ENCODE peak calls at places on chromosomes 4 and X, in ten cellular contexts. U is hepatocyte, F is MM.1S, W is Karpas-422, N is GM23338, C is OCI-LY7, S is GM23248, P is PC-9, L is HCT116, J is SK-N-SH. R is an unnamed sample.

GRCh38 chr4:185752881-185753280 is 59.1 kb downstream of the SORBS2 start:
- DNase-seq in U (no peak), F (no peak), W (no peak), N (no peak), C (no peak), S (no peak), P (no peak), L (no peak), J (no peak), R (no peak)

GRCh38 chr4:125368684-125369083 is 53.9 kb downstream of the FAT4 start:
- DNase-seq in U (peak; percentile 23), F (no peak), W (no peak), N (no peak), C (no peak), S (peak; percentile 72), P (no peak), L (no peak), J (no peak), R (peak; percentile 66)

GRCh38 chrX:48917139-48917980 is 1.5 kb downstream of the PIM2 start:
- DNase-seq in U (peak; percentile 93), F (peak; percentile 86), W (peak; percentile 95), N (peak; percentile 89), C (peak; percentile 92), S (peak; percentile 88), P (peak; percentile 70), L (peak; percentile 74), J (peak; percentile 94), R (peak; percentile 93)

GRCh38 chrX:75603833-75604232 is 81.0 kb upstream of the ZDHHC15 start:
- DNase-seq in U (peak; percentile 45), F (peak; percentile 52), W (peak; percentile 77), N (peak; percentile 56), C (peak; percentile 43), S (peak; percentile 40), P (no peak), L (no peak), J (peak; percentile 42), R (peak; percentile 43)

GRCh38 chrX:15947648-15948317 is 93.2 kb upstream of the AP1S2 start:
- DNase-seq in U (peak; percentile 27), F (no peak), W (no peak), N (peak; percentile 67), C (no peak), S (peak; percentile 68), P (no peak), L (no peak), J (no peak), R (peak; percentile 64)

GRCh38 chrX:95721011-95721410 is 963.6 kb upstream of the DIAPH2 start:
- DNase-seq in U (no peak), F (peak; percentile 66), W (no peak), N (no peak), C (no peak), S (no peak), P (no peak), L (no peak), J (no peak), R (no peak)

GRCh38 chr4:41533685-41534084 is 4.3 kb upstream of the LIMCH1 start:
- DNase-seq in U (no peak), F (no peak), W (no peak), N (no peak), C (no peak), S (no peak), P (peak; percentile 84), L (no peak), J (no peak), R (no peak)

GRCh38 chrX:14073561-14073960 is 43.9 kb upstream of the GEMIN8 start:
- DNase-seq in U (no peak), F (no peak), W (no peak), N (no peak), C (no peak), S (peak; percentile 28), P (no peak), L (no peak), J (no peak), R (no peak)

GRCh38 chr4:22986262-22986661 is 293.5 kb downstream of the GBA3 start:
- DNase-seq in U (no peak), F (no peak), W (no peak), N (no peak), C (no peak), S (no peak), P (no peak), L (no peak), J (no peak), R (peak; percentile 41)

GRCh38 chr4:137367608-137368007 is 164.7 kb downstream of the PCDH18 start:
- DNase-seq in U (no peak), F (no peak), W (no peak), N (no peak), C (no peak), S (peak; percentile 81), P (no peak), L (no peak), J (no peak), R (peak; percentile 29)

GRCh38 chr4:39812500-39812899 is 114.6 kb downstream of the UBE2K start:
- DNase-seq in U (no peak), F (no peak), W (no peak), N (no peak), C (no peak), S (peak; percentile 30), P (no peak), L (no peak), J (no peak), R (no peak)

DNA sequence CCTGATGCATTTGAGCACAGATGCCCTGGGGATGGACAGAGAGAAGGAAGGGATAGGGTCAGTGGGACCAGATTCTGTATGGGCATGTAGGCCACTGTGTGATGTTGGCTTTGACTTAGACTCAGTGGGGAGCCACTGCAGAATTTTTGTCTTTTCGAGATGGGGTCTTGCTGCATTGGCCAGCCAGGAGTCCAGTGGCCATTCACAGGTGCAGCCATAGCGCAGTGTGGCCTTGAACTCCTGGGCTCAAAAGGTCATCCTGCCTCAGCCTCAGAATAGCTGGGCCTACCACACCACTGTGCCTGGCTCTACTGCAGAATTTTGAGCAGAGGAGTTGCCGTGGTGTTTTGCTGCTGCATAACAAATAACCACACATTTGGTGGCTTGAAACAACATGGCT is 22.8 kb downstream of the TBC1D14 start:
- DNase-seq in U (no peak), F (no peak), W (no peak), N (no peak), C (no peak), S (no peak), P (no peak), L (no peak), J (no peak), R (no peak)
- H3K9me2 ChIP-seq in U (no peaks in the 10 kb centered on the region), F (no peaks in the 10 kb centered on the region), W (no peaks in the 10 kb centered on the region), N (no peaks in the 10 kb centered on the region), C (no peaks in the 10 kb centered on the region), S (no peaks in the 10 kb centered on the region), P (no peaks in the 10 kb centered on the region), L (no peaks in the 10 kb centered on the region), J (no peaks in the 10 kb centered on the region), R (no peaks in the 10 kb centered on the region)

DNA sequence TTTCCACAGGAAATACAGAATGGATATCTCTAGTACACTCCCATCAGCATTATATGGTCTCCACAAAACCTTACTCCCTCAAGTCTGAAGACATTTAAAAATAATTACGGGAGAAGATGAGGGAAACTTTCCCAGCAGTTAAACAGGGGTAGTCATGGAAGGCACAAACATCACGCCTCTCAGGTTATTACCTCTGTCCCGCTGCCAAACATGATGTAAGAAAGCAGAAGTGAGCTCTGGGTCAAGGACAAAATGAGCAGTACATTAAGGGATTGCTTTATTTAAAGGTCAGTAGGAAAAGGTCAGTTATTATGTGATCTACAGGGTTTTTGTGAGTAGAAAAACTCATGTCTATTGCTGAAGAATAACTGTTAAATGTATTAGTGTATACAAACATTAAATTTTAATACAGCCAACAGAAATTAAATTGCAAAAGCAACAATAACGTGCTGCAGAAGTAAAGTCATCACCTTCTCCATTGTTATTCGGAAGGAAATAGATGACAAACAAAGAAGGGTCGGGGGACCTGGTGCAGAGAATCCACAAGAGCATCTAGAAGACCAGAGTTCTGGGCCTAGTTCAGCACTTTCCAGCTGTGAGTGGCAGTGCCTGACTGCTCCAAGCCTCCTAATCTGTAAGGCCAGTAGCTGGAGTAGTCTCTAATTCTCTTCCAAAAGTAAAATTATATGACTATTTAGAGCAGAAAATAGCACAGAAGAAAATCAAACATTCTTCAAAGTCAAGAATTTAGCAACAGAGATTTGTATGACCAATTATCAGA is 171.2 kb downstream of the PPP3CA start:
- DNase-seq in U (no peak), F (no peak), W (no peak), N (peak; percentile 58), C (no peak), S (no peak), P (no peak), L (no peak), J (no peak), R (no peak)
- H3K9me2 ChIP-seq in U (no peaks in the 10 kb centered on the region), F (no peaks in the 10 kb centered on the region), W (no peaks in the 10 kb centered on the region), N (no peaks in the 10 kb centered on the region), C (no peaks in the 10 kb centered on the region), S (no peaks in the 10 kb centered on the region), P (no peaks in the 10 kb centered on the region), L (no peaks in the 10 kb centered on the region), J (no peaks in the 10 kb centered on the region), R (no peaks in the 10 kb centered on the region)

GRCh38 chrX:71913156-71913950 is 2.7 kb downstream of the NHSL2 start:
- DNase-seq in U (no peak), F (no peak), W (no peak), N (no peak), C (no peak), S (no peak), P (no peak), L (no peak), J (no peak), R (no peak)
- H3K9me2 ChIP-seq in U (no peaks in the 10 kb centered on the region), F (no peaks in the 10 kb centered on the region), W (no peaks in the 10 kb centered on the region), N (no peaks in the 10 kb centered on the region), C (no peaks in the 10 kb centered on the region), S (no peaks in the 10 kb centered on the region), P (no peaks in the 10 kb centered on the region), L (no peaks in the 10 kb centered on the region), J (no peaks in the 10 kb centered on the region), R (no peaks in the 10 kb centered on the region)

GRCh38 chr4:145436114-145436513 is 45.5 kb upstream of the SMAD1 start:
- DNase-seq in U (no peak), F (no peak), W (no peak), N (no peak), C (no peak), S (no peak), P (no peak), L (no peak), J (no peak), R (no peak)

GRCh38 chr4:145436793-145437192 is 44.9 kb upstream of the SMAD1 start:
- DNase-seq in U (no peak), F (no peak), W (no peak), N (peak; percentile 5), C (no peak), S (no peak), P (peak; percentile 37), L (no peak), J (no peak), R (peak; percentile 43)

GRCh38 chr4:145437466-145437865 is 44.2 kb upstream of the SMAD1 start:
- DNase-seq in U (no peak), F (no peak), W (no peak), N (no peak), C (no peak), S (no peak), P (no peak), L (no peak), J (no peak), R (no peak)

GRCh38 chr4:145435646-145436045 is 46.0 kb upstream of the SMAD1 start:
- DNase-seq in U (no peak), F (no peak), W (no peak), N (no peak), C (no peak), S (no peak), P (peak; percentile 36), L (no peak), J (no peak), R (peak; percentile 52)

DNA sequence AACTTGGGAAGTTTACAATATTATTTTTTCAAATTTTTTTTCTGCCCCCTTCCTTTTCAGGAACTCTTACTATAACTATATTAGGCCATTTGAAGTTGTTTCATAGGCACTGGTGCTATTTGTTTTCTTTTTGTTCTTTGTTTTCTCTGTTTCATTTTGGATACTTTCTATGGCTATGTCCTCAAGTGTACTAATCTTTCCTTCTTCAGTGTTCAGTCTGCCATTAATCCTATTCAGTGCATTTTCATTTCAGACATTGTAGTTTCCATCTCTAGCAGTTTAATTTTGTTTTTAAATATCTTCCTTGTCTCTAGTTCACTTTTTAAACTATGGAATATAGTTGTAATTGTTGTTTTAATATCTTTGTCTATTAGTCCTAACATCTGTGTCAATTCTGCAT is 48.0 kb upstream of the SMAD1 start:
- DNase-seq in U (no peak), F (no peak), W (no peak), N (no peak), C (no peak), S (no peak), P (no peak), L (no peak), J (no peak), R (no peak)
- H3K9me2 ChIP-seq in U (no peaks in the 10 kb centered on the region), F (no peaks in the 10 kb centered on the region), W (no peaks in the 10 kb centered on the region), N (no peaks in the 10 kb centered on the region), C (no peaks in the 10 kb centered on the region), S (no peaks in the 10 kb centered on the region), P (no peaks in the 10 kb centered on the region), L (no peaks in the 10 kb centered on the region), J (no peaks in the 10 kb centered on the region), R (no peaks in the 10 kb centered on the region)